ENCODE peak calls at places on chromosome 12, in six cellular contexts. One of them, this sample, is unnamed. For H3K36me3, the result is how much of the 10 kb centered on the place peaks cover.

GRCh38 chr12:87311206-87311605 is 718.0 kb downstream of the C12orf50 start:
- DNase-seq in GM12878: no peak
- DNase-seq in cardiac muscle cell: no peak
- DNase-seq in adrenal gland: no peak
- DNase-seq in naive thymus-derived CD4-positive, alpha-beta T cell: no peak
- DNase-seq in pancreas: no peak
- DNase-seq in this sample: no peak

GRCh38 chr12:99985129-99985570 is 414 bp upstream of the ANKS1B start:
- DNase-seq in naive thymus-derived CD4-positive, alpha-beta T cell: no peak
- DNase-seq in pancreas: no peak
- DNase-seq in cardiac muscle cell: no peak
- DNase-seq in adrenal gland: no peak
- DNase-seq in GM12878: no peak
- DNase-seq in this sample: no peak

GRCh38 chr12:54373619-54374554 is 9.6 kb upstream of the GPR84 start:
- DNase-seq in naive thymus-derived CD4-positive, alpha-beta T cell: no peak
- DNase-seq in pancreas: no peak
- DNase-seq in cardiac muscle cell: no peak
- DNase-seq in adrenal gland: no peak
- DNase-seq in GM12878: no peak
- DNase-seq in this sample: no peak

GRCh38 chr12:120684523-120684932 is 2.4 kb upstream of the MLEC start:
- DNase-seq in naive thymus-derived CD4-positive, alpha-beta T cell: no peak
- DNase-seq in GM12878: peak
- DNase-seq in adrenal gland: peak
- DNase-seq in cardiac muscle cell: no peak
- DNase-seq in pancreas: no peak
- DNase-seq in this sample: no peak

GRCh38 chr12:109897029-109897428 is 3.0 kb upstream of the TCHP start:
- DNase-seq in adrenal gland: no peak
- DNase-seq in cardiac muscle cell: no peak
- DNase-seq in GM12878: no peak
- DNase-seq in pancreas: no peak
- DNase-seq in naive thymus-derived CD4-positive, alpha-beta T cell: no peak
- DNase-seq in this sample: no peak

GRCh38 chr12:108580531-108580930 is 17.4 kb downstream of the TMEM119 start:
- DNase-seq in naive thymus-derived CD4-positive, alpha-beta T cell: no peak
- DNase-seq in adrenal gland: no peak
- DNase-seq in cardiac muscle cell: no peak
- DNase-seq in pancreas: no peak
- DNase-seq in GM12878: no peak
- DNase-seq in this sample: no peak

GRCh38 chr12:57522887-57523705 is 472 bp downstream of the MBD6 start:
- DNase-seq in naive thymus-derived CD4-positive, alpha-beta T cell: no peak
- DNase-seq in pancreas: peak
- DNase-seq in cardiac muscle cell: peak
- DNase-seq in GM12878: no peak
- DNase-seq in adrenal gland: peak
- DNase-seq in this sample: peak

GRCh38 chr12:48998497-48999353 is 450 bp downstream of the DDN start:
- DNase-seq in pancreas: no peak
- DNase-seq in naive thymus-derived CD4-positive, alpha-beta T cell: peak
- DNase-seq in GM12878: no peak
- DNase-seq in adrenal gland: peak
- DNase-seq in cardiac muscle cell: no peak
- DNase-seq in this sample: no peak

GRCh38 chr12:13278249-13278787 is 81.8 kb downstream of the EMP1 start:
- DNase-seq in GM12878: no peak
- DNase-seq in pancreas: peak
- DNase-seq in cardiac muscle cell: peak
- DNase-seq in naive thymus-derived CD4-positive, alpha-beta T cell: peak
- DNase-seq in adrenal gland: peak
- DNase-seq in this sample: peak

GRCh38 chr12:10967409-10967808 is 19.3 kb downstream of the TAS2R50 start:
- DNase-seq in naive thymus-derived CD4-positive, alpha-beta T cell: no peak
- DNase-seq in cardiac muscle cell: no peak
- DNase-seq in pancreas: no peak
- DNase-seq in GM12878: no peak
- DNase-seq in adrenal gland: no peak
- DNase-seq in this sample: no peak

GRCh38 chr12:79547044-79547734 is 143.6 kb downstream of the PAWR start:
- DNase-seq in adrenal gland: no peak
- DNase-seq in cardiac muscle cell: peak
- DNase-seq in pancreas: peak
- DNase-seq in GM12878: no peak
- DNase-seq in naive thymus-derived CD4-positive, alpha-beta T cell: no peak
- DNase-seq in this sample: no peak

GRCh38 chr12:4909734-4910501 is at the start of gene KCNA1:
- DNase-seq in cardiac muscle cell: peak
- DNase-seq in GM12878: no peak
- DNase-seq in adrenal gland: no peak
- DNase-seq in pancreas: no peak
- DNase-seq in naive thymus-derived CD4-positive, alpha-beta T cell: peak
- DNase-seq in this sample: no peak

GRCh38 chr12:27324452-27324999 is 8.1 kb upstream of the BMAL2 start:
- DNase-seq in GM12878: no peak
- DNase-seq in cardiac muscle cell: no peak
- DNase-seq in adrenal gland: no peak
- DNase-seq in naive thymus-derived CD4-positive, alpha-beta T cell: no peak
- DNase-seq in pancreas: no peak
- DNase-seq in this sample: no peak
- H3K4me3 ChIP-seq in GM12878: no peak
- H3K4me3 ChIP-seq in cardiac muscle cell: no peak
- H3K4me3 ChIP-seq in adrenal gland: no peak
- H3K4me3 ChIP-seq in naive thymus-derived CD4-positive, alpha-beta T cell: no peak
- H3K4me3 ChIP-seq in pancreas: no peak
- H3K4me3 ChIP-seq in this sample: no peak

GRCh38 chr12:65867428-65867827 is 43.1 kb downstream of the HMGA2 start:
- DNase-seq in GM12878: no peak
- DNase-seq in pancreas: no peak
- DNase-seq in adrenal gland: no peak
- DNase-seq in naive thymus-derived CD4-positive, alpha-beta T cell: no peak
- DNase-seq in cardiac muscle cell: no peak
- DNase-seq in this sample: no peak

GRCh38 chr12:65868133-65868705 is 43.9 kb downstream of the HMGA2 start:
- DNase-seq in cardiac muscle cell: no peak
- DNase-seq in pancreas: no peak
- DNase-seq in GM12878: no peak
- DNase-seq in adrenal gland: no peak
- DNase-seq in naive thymus-derived CD4-positive, alpha-beta T cell: no peak
- DNase-seq in this sample: no peak

GRCh38 chr12:65875635-65876034 is 51.4 kb downstream of the HMGA2 start:
- DNase-seq in pancreas: no peak
- DNase-seq in naive thymus-derived CD4-positive, alpha-beta T cell: no peak
- DNase-seq in adrenal gland: peak
- DNase-seq in GM12878: no peak
- DNase-seq in cardiac muscle cell: peak
- DNase-seq in this sample: no peak

GRCh38 chr12:65868878-65869277 is 44.6 kb downstream of the HMGA2 start:
- DNase-seq in GM12878: no peak
- DNase-seq in cardiac muscle cell: no peak
- DNase-seq in pancreas: no peak
- DNase-seq in naive thymus-derived CD4-positive, alpha-beta T cell: no peak
- DNase-seq in adrenal gland: no peak
- DNase-seq in this sample: no peak

DNA sequence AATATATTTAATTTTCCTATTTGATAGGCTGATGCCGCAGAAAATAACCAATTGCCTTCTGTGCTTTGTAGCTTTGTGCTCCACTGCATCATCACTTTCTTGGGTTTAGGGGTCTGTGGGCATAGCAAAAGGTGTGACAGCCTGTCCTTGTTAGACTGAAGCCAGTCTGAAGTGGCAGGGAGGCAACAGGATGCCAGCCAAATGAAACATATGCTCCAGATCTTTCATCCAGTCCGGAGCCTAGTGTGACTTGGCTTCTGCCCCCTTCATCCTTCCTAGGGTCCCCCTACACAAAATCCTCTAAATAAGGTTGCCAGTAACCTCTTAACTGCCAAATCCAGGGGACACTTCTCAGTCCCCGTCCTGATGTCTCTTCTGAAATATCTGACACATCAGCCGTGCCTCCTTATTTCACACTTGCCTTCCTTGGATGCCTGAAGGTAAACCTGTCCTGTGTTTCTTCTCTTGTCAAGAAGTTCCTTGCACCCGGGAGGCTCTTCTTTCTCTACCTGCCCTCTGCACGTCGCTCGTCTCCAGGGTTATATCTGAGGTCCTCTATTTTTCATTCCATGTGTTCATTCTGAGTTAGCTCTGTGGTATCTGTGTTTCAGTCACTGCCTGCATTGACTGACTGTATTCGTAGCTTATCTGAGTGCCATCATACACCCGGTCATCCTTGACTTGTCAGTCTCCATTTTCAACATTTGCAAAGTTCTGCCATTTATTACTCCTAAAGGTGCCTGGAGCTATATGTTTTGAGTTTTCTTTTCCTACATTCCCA is 47.8 kb downstream of the HMGA2 start:
- DNase-seq in adrenal gland: no peak
- DNase-seq in naive thymus-derived CD4-positive, alpha-beta T cell: no peak
- DNase-seq in GM12878: no peak
- DNase-seq in pancreas: no peak
- DNase-seq in cardiac muscle cell: no peak
- DNase-seq in this sample: no peak
- H3K36me3 ChIP-seq in adrenal gland: under half
- H3K36me3 ChIP-seq in naive thymus-derived CD4-positive, alpha-beta T cell: under half
- H3K36me3 ChIP-seq in GM12878: under half
- H3K36me3 ChIP-seq in pancreas: under half
- H3K36me3 ChIP-seq in cardiac muscle cell: under half
- H3K36me3 ChIP-seq in this sample: under half

DNA sequence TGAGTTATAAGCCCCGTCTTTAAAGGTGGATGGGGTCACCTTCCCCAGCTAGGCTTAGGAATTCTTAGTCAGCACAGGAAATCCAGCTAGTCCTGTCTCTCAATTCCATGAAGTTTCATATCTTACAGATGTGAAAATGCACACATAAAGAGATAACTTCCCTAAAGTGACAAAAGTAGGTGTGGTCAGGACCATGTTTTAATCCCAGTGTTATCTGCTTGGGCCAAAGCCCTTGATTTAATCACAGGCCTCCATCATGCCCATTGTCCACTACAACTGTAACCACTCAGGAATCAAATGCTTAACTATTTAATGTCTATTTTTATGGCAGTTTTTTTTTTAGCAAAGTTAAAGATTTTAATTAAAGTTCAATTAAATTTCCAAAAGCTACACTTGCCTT is 194.4 kb upstream of the BTG1 start:
- DNase-seq in naive thymus-derived CD4-positive, alpha-beta T cell: no peak
- DNase-seq in pancreas: no peak
- DNase-seq in adrenal gland: no peak
- DNase-seq in cardiac muscle cell: no peak
- DNase-seq in GM12878: no peak
- DNase-seq in this sample: no peak
- H3K4me3 ChIP-seq in naive thymus-derived CD4-positive, alpha-beta T cell: no peak
- H3K4me3 ChIP-seq in pancreas: no peak
- H3K4me3 ChIP-seq in adrenal gland: no peak
- H3K4me3 ChIP-seq in cardiac muscle cell: no peak
- H3K4me3 ChIP-seq in GM12878: no peak
- H3K4me3 ChIP-seq in this sample: no peak

GRCh38 chr12:836952-837351 is 84.6 kb downstream of the WNK1 start:
- DNase-seq in naive thymus-derived CD4-positive, alpha-beta T cell: no peak
- DNase-seq in cardiac muscle cell: no peak
- DNase-seq in GM12878: no peak
- DNase-seq in adrenal gland: no peak
- DNase-seq in pancreas: no peak
- DNase-seq in this sample: no peak

GRCh38 chr12:835754-836493 is 83.5 kb downstream of the WNK1 start:
- DNase-seq in pancreas: no peak
- DNase-seq in cardiac muscle cell: no peak
- DNase-seq in naive thymus-derived CD4-positive, alpha-beta T cell: no peak
- DNase-seq in GM12878: no peak
- DNase-seq in adrenal gland: no peak
- DNase-seq in this sample: no peak

GRCh38 chr12:837548-837947 is 85.2 kb downstream of the WNK1 start:
- DNase-seq in naive thymus-derived CD4-positive, alpha-beta T cell: no peak
- DNase-seq in GM12878: no peak
- DNase-seq in adrenal gland: no peak
- DNase-seq in cardiac muscle cell: no peak
- DNase-seq in pancreas: no peak
- DNase-seq in this sample: no peak
- H3K36me3 ChIP-seq in naive thymus-derived CD4-positive, alpha-beta T cell: under half
- H3K36me3 ChIP-seq in GM12878: under half
- H3K36me3 ChIP-seq in adrenal gland: under half
- H3K36me3 ChIP-seq in cardiac muscle cell: under half
- H3K36me3 ChIP-seq in pancreas: under half
- H3K36me3 ChIP-seq in this sample: under half

This sample was measured in CD4-positive, CD25-positive, alpha-beta regulatory T cell.